ENCODE peak calls at places on chromosomes 2 and 18, in four cellular contexts. One of them, this sample, is unnamed.

GRCh38 chr18:4144201-4144600 is 310.9 kb downstream of the DLGAP1 start:
- DNase-seq in cardiac fibroblast: no peak
- DNase-seq in SK-N-MC: no peak
- DNase-seq in mucosa of gallbladder: no peak
- DNase-seq in this sample: no peak

GRCh38 chr2:6827516-6828298 is 38.0 kb downstream of the CMPK2 start:
- DNase-seq in cardiac fibroblast: peak
- DNase-seq in SK-N-MC: peak
- DNase-seq in mucosa of gallbladder: no peak
- DNase-seq in this sample: no peak

GRCh38 chr2:101617188-101617587 is 80.3 kb upstream of the MAP4K4 start:
- DNase-seq in cardiac fibroblast: peak
- DNase-seq in SK-N-MC: no peak
- DNase-seq in mucosa of gallbladder: no peak
- DNase-seq in this sample: no peak

GRCh38 chr2:160492401-160493226 is 993 bp downstream of the RBMS1 start:
- DNase-seq in cardiac fibroblast: peak
- DNase-seq in SK-N-MC: no peak
- DNase-seq in mucosa of gallbladder: peak
- DNase-seq in this sample: peak

GRCh38 chr18:63318882-63319382 is 637 bp downstream of the BCL2 start:
- DNase-seq in cardiac fibroblast: no peak
- DNase-seq in SK-N-MC: no peak
- DNase-seq in mucosa of gallbladder: no peak
- DNase-seq in this sample: no peak

GRCh38 chr2:193502363-193503035 is 1307.8 kb upstream of the TMEFF2 start:
- DNase-seq in cardiac fibroblast: no peak
- DNase-seq in SK-N-MC: no peak
- DNase-seq in mucosa of gallbladder: no peak
- DNase-seq in this sample: no peak

GRCh38 chr2:202161106-202161836 is 77.1 kb downstream of the SUMO1 start:
- DNase-seq in cardiac fibroblast: no peak
- DNase-seq in SK-N-MC: no peak
- DNase-seq in mucosa of gallbladder: no peak
- DNase-seq in this sample: no peak

GRCh38 chr2:1855150-1855549 is 110.8 kb upstream of the PXDN start:
- DNase-seq in cardiac fibroblast: no peak
- DNase-seq in SK-N-MC: no peak
- DNase-seq in mucosa of gallbladder: no peak
- DNase-seq in this sample: peak

GRCh38 chr2:158049129-158049855 is 52.4 kb upstream of the UPP2 start:
- DNase-seq in cardiac fibroblast: no peak
- DNase-seq in SK-N-MC: no peak
- DNase-seq in mucosa of gallbladder: no peak
- DNase-seq in this sample: no peak

GRCh38 chr2:98898423-98898841 is 37.6 kb downstream of the CRACDL start:
- DNase-seq in cardiac fibroblast: no peak
- DNase-seq in SK-N-MC: no peak
- DNase-seq in mucosa of gallbladder: no peak
- DNase-seq in this sample: no peak

GRCh38 chr2:99984781-99985525 is 157.4 kb downstream of the AFF3 start:
- DNase-seq in cardiac fibroblast: peak
- DNase-seq in SK-N-MC: no peak
- DNase-seq in mucosa of gallbladder: no peak
- DNase-seq in this sample: no peak

GRCh38 chr2:159573294-159573693 is 43.1 kb downstream of the BAZ2B start:
- DNase-seq in cardiac fibroblast: no peak
- DNase-seq in SK-N-MC: no peak
- DNase-seq in mucosa of gallbladder: no peak
- DNase-seq in this sample: no peak

GRCh38 chr18:47756364-47757016 is 174.0 kb downstream of the SMAD2 start:
- DNase-seq in cardiac fibroblast: peak
- DNase-seq in SK-N-MC: no peak
- DNase-seq in mucosa of gallbladder: peak
- DNase-seq in this sample: peak

GRCh38 chr2:239378021-239378917 is 22.6 kb downstream of the HDAC4 start:
- DNase-seq in cardiac fibroblast: no peak
- DNase-seq in SK-N-MC: no peak
- DNase-seq in mucosa of gallbladder: no peak
- DNase-seq in this sample: peak

GRCh38 chr2:86372641-86373502 is 35.4 kb upstream of the REEP1 start:
- DNase-seq in cardiac fibroblast: peak
- DNase-seq in SK-N-MC: no peak
- DNase-seq in mucosa of gallbladder: peak
- DNase-seq in this sample: peak

GRCh38 chr2:61898810-61899209 is 6.7 kb upstream of the COMMD1 start:
- DNase-seq in cardiac fibroblast: peak
- DNase-seq in SK-N-MC: no peak
- DNase-seq in mucosa of gallbladder: no peak
- DNase-seq in this sample: no peak

GRCh38 chr2:225889452-225889851 is 489.9 kb downstream of the NYAP2 start:
- DNase-seq in cardiac fibroblast: peak
- DNase-seq in SK-N-MC: peak
- DNase-seq in mucosa of gallbladder: peak
- DNase-seq in this sample: peak

GRCh38 chr2:130864830-130865229 is 28.1 kb downstream of the ARHGEF4 start:
- DNase-seq in cardiac fibroblast: peak
- DNase-seq in SK-N-MC: peak
- DNase-seq in mucosa of gallbladder: peak
- DNase-seq in this sample: peak

GRCh38 chr2:242052421-242052820 is 182.9 kb downstream of the RTP5 start:
- DNase-seq in cardiac fibroblast: no peak
- DNase-seq in SK-N-MC: no peak
- DNase-seq in mucosa of gallbladder: no peak
- DNase-seq in this sample: no peak

GRCh38 chr18:74310411-74310810 is 5.2 kb upstream of the C18orf63 start:
- DNase-seq in cardiac fibroblast: peak
- DNase-seq in SK-N-MC: no peak
- DNase-seq in mucosa of gallbladder: no peak
- DNase-seq in this sample: no peak

GRCh38 chr2:189819297-189819704 is 35.1 kb downstream of the PMS1 start:
- DNase-seq in cardiac fibroblast: peak
- DNase-seq in SK-N-MC: no peak
- DNase-seq in mucosa of gallbladder: no peak
- DNase-seq in this sample: no peak

GRCh38 chr2:169046440-169047151 is 15.5 kb upstream of the ABCB11 start:
- DNase-seq in cardiac fibroblast: no peak
- DNase-seq in SK-N-MC: no peak
- DNase-seq in mucosa of gallbladder: peak
- DNase-seq in this sample: no peak

GRCh38 chr2:21333249-21333648 is 209.5 kb downstream of the TDRD15 start:
- DNase-seq in cardiac fibroblast: no peak
- DNase-seq in SK-N-MC: no peak
- DNase-seq in mucosa of gallbladder: no peak
- DNase-seq in this sample: no peak

GRCh38 chr2:174603280-174603679 is 5.7 kb upstream of the WIPF1 start:
- DNase-seq in cardiac fibroblast: peak
- DNase-seq in SK-N-MC: no peak
- DNase-seq in mucosa of gallbladder: peak
- DNase-seq in this sample: peak

GRCh38 chr2:15050483-15050882 is 418.0 kb downstream of the LRATD1 start:
- DNase-seq in cardiac fibroblast: no peak
- DNase-seq in SK-N-MC: no peak
- DNase-seq in mucosa of gallbladder: no peak
- DNase-seq in this sample: peak

GRCh38 chr18:29925566-29925965 is 1117.0 kb downstream of the DSC3 start:
- DNase-seq in cardiac fibroblast: no peak
- DNase-seq in SK-N-MC: no peak
- DNase-seq in mucosa of gallbladder: no peak
- DNase-seq in this sample: no peak

GRCh38 chr18:78765142-78765541 is 214.5 kb upstream of the SALL3 start:
- DNase-seq in cardiac fibroblast: no peak
- DNase-seq in SK-N-MC: no peak
- DNase-seq in mucosa of gallbladder: no peak
- DNase-seq in this sample: no peak

GRCh38 chr18:68354176-68354575 is 360.7 kb downstream of the TMX3 start:
- DNase-seq in cardiac fibroblast: peak
- DNase-seq in SK-N-MC: no peak
- DNase-seq in mucosa of gallbladder: no peak
- DNase-seq in this sample: no peak